ENCODE peak calls at places on chromosome 1, in five cellular contexts. One of them, this sample, is unnamed. For H3K4me1 and H3K36me3, the result is how much of the 10 kb centered on the place peaks cover.

GRCh38 chr1:25619101-25619890 is 2.7 kb downstream of the MAN1C1 start:
- DNase-seq in PC-3: peak
- DNase-seq in Caco-2: peak
- DNase-seq in transverse colon: no peak
- DNase-seq in fibroblast of lung: no peak
- DNase-seq in this sample: peak

GRCh38 chr1:169060010-169060722 is 46.3 kb upstream of the ATP1B1 start:
- DNase-seq in PC-3: peak
- DNase-seq in transverse colon: peak
- DNase-seq in fibroblast of lung: no peak
- DNase-seq in Caco-2: no peak
- DNase-seq in this sample: no peak

GRCh38 chr1:47180603-47181094 is 9.2 kb downstream of the PDZK1IP1 start:
- DNase-seq in fibroblast of lung: no peak
- DNase-seq in transverse colon: no peak
- DNase-seq in Caco-2: no peak
- DNase-seq in PC-3: no peak
- DNase-seq in this sample: peak

GRCh38 chr1:7962011-7962335 is 462 bp downstream of the PARK7 start:
- DNase-seq in Caco-2: no peak
- DNase-seq in fibroblast of lung: no peak
- DNase-seq in transverse colon: no peak
- DNase-seq in PC-3: no peak
- DNase-seq in this sample: no peak

GRCh38 chr1:61873581-61873980 is 131.3 kb downstream of the PATJ start:
- DNase-seq in PC-3: no peak
- DNase-seq in Caco-2: no peak
- DNase-seq in fibroblast of lung: no peak
- DNase-seq in transverse colon: no peak
- DNase-seq in this sample: no peak

GRCh38 chr1:156060937-156061636 is at the start of gene RAB25:
- DNase-seq in PC-3: peak
- DNase-seq in Caco-2: peak
- DNase-seq in fibroblast of lung: no peak
- DNase-seq in transverse colon: peak
- DNase-seq in this sample: no peak

GRCh38 chr1:166272851-166273250 is 106.0 kb upstream of the FAM78B start:
- DNase-seq in transverse colon: no peak
- DNase-seq in PC-3: no peak
- DNase-seq in fibroblast of lung: peak
- DNase-seq in Caco-2: no peak
- DNase-seq in this sample: no peak

GRCh38 chr1:230425252-230426061 is 675 bp downstream of the PGBD5 start:
- DNase-seq in fibroblast of lung: peak
- DNase-seq in transverse colon: no peak
- DNase-seq in Caco-2: peak
- DNase-seq in PC-3: no peak
- DNase-seq in this sample: no peak

GRCh38 chr1:3124246-3124645 is 55.2 kb downstream of the PRDM16 start:
- DNase-seq in transverse colon: no peak
- DNase-seq in PC-3: no peak
- DNase-seq in Caco-2: no peak
- DNase-seq in fibroblast of lung: no peak
- DNase-seq in this sample: no peak

GRCh38 chr1:68815632-68816031 is 318.8 kb upstream of the DEPDC1 start:
- DNase-seq in fibroblast of lung: no peak
- DNase-seq in Caco-2: no peak
- DNase-seq in transverse colon: no peak
- DNase-seq in PC-3: no peak
- DNase-seq in this sample: no peak

GRCh38 chr1:243409284-243409683 is 153.4 kb downstream of the SDCCAG8 start:
- DNase-seq in PC-3: peak
- DNase-seq in fibroblast of lung: no peak
- DNase-seq in Caco-2: peak
- DNase-seq in transverse colon: no peak
- DNase-seq in this sample: no peak

DNA sequence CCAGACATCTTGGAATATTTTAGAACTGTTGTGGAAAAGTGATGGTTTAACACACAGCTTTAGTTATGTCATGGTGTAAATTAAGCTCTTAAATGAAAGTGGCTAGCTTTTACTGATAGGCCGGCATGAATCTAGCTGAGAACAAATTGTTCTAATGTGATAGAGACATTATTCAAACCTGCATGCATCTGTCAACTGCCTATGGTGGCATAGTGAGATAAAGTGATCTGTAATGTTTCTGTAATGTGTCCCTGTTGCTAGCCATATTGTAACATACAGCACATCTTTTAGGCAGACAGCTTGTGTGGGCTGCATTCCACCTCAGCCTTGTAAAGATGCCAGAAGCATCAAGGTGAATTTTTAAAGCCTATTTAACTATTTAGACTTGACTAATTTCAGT is 16.0 kb downstream of the LRIG2 start:
- DNase-seq in Caco-2: no peak
- DNase-seq in PC-3: no peak
- DNase-seq in transverse colon: no peak
- DNase-seq in fibroblast of lung: peak
- DNase-seq in this sample: no peak
- H3K4me1 ChIP-seq in Caco-2: under half
- H3K4me1 ChIP-seq in PC-3: under half
- H3K4me1 ChIP-seq in transverse colon: under half
- H3K4me1 ChIP-seq in fibroblast of lung: under half
- H3K4me1 ChIP-seq in this sample: under half

GRCh38 chr1:15623435-15623834 is 6.2 kb downstream of the DDI2 start:
- DNase-seq in Caco-2: no peak
- DNase-seq in transverse colon: no peak
- DNase-seq in fibroblast of lung: no peak
- DNase-seq in PC-3: no peak
- DNase-seq in this sample: no peak

GRCh38 chr1:15624315-15624714 is 7.1 kb downstream of the DDI2 start:
- DNase-seq in fibroblast of lung: no peak
- DNase-seq in transverse colon: no peak
- DNase-seq in Caco-2: no peak
- DNase-seq in PC-3: no peak
- DNase-seq in this sample: no peak

GRCh38 chr1:15626269-15626668 is 9.0 kb downstream of the DDI2 start:
- DNase-seq in transverse colon: no peak
- DNase-seq in fibroblast of lung: no peak
- DNase-seq in Caco-2: no peak
- DNase-seq in PC-3: no peak
- DNase-seq in this sample: no peak

GRCh38 chr1:15627343-15627988 is 10.2 kb downstream of the DDI2 start:
- DNase-seq in fibroblast of lung: no peak
- DNase-seq in transverse colon: no peak
- DNase-seq in Caco-2: no peak
- DNase-seq in PC-3: no peak
- DNase-seq in this sample: no peak

DNA sequence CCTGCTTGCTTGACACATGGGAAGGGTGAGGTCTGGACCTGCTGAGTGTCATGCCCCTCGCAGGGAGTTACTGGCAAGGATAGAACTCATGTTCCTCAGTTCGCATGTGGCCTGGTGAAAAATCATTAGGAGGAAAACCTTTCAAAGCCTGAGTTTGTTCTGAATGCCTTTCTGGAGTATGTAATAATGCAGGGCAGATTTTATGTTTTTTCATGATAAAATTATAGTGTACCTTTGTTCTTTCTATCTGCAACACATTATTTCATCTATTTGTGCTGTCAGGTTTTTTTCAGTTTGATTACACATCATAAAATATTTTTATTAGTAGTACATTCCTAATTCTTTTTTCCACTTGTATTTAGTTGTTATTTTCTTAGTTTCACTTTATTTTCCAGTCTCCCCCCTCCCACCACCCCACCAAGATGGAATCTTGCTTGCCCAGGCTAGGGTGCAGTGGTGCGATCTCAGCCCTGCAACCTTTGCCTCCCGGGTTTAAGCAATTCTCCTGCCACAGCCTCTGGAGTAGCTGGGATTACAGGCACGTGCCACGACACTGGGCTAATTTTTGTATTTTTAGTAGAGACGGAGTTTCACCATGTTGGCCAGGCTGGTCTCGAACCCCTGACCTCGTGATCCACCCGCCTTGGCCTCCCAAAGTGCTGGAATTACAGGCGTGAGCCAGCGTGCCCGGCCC is 8.1 kb downstream of the DDI2 start:
- DNase-seq in Caco-2: no peak
- DNase-seq in transverse colon: no peak
- DNase-seq in PC-3: no peak
- DNase-seq in fibroblast of lung: no peak
- DNase-seq in this sample: no peak
- H3K36me3 ChIP-seq in Caco-2: under half
- H3K36me3 ChIP-seq in transverse colon: under half
- H3K36me3 ChIP-seq in PC-3: under half
- H3K36me3 ChIP-seq in fibroblast of lung: under half
- H3K36me3 ChIP-seq in this sample: under half

GRCh38 chr1:39113109-39113743 is 87.1 kb downstream of the NDUFS5 start:
- DNase-seq in transverse colon: no peak
- DNase-seq in PC-3: no peak
- DNase-seq in fibroblast of lung: no peak
- DNase-seq in Caco-2: no peak
- DNase-seq in this sample: no peak
- H3K4me1 ChIP-seq in transverse colon: under half
- H3K4me1 ChIP-seq in PC-3: half or more
- H3K4me1 ChIP-seq in fibroblast of lung: under half
- H3K4me1 ChIP-seq in Caco-2: under half
- H3K4me1 ChIP-seq in this sample: half or more

GRCh38 chr1:235136111-235136510 is 7.5 kb upstream of the TOMM20 start:
- DNase-seq in transverse colon: no peak
- DNase-seq in PC-3: no peak
- DNase-seq in fibroblast of lung: no peak
- DNase-seq in Caco-2: no peak
- DNase-seq in this sample: no peak
- H3K36me3 ChIP-seq in transverse colon: under half
- H3K36me3 ChIP-seq in PC-3: under half
- H3K36me3 ChIP-seq in fibroblast of lung: under half
- H3K36me3 ChIP-seq in Caco-2: under half
- H3K36me3 ChIP-seq in this sample: half or more

DNA sequence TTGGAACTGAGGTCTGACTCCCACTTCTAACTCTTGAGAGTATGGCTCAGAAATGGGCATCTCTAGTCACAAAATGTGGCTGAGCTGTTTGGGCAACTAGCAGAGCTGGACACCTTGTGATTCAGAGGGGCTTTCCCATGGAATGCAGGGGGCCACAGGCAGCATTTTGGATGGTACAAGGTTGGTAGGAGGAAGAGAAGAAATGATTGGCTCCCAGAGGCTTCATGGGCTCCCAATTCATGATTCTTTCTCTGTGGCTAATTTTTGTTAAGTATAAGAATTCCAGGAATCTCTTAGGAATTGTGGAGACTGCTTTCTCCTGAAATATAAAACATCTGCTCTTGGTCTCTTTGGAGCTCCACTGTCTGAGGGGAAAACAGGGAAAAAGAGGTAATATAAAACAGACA is 49.7 kb downstream of the PBX1 start:
- DNase-seq in PC-3: no peak
- DNase-seq in transverse colon: no peak
- DNase-seq in Caco-2: no peak
- DNase-seq in fibroblast of lung: peak
- DNase-seq in this sample: peak
- H3K4me1 ChIP-seq in PC-3: under half
- H3K4me1 ChIP-seq in transverse colon: under half
- H3K4me1 ChIP-seq in Caco-2: under half
- H3K4me1 ChIP-seq in fibroblast of lung: under half
- H3K4me1 ChIP-seq in this sample: half or more

GRCh38 chr1:211319892-211320291 is 6.7 kb upstream of the TRAF5 start:
- DNase-seq in transverse colon: no peak
- DNase-seq in Caco-2: no peak
- DNase-seq in PC-3: no peak
- DNase-seq in fibroblast of lung: no peak
- DNase-seq in this sample: no peak

GRCh38 chr1:211320980-211321379 is 5.7 kb upstream of the TRAF5 start:
- DNase-seq in PC-3: peak
- DNase-seq in fibroblast of lung: peak
- DNase-seq in Caco-2: no peak
- DNase-seq in transverse colon: no peak
- DNase-seq in this sample: no peak

GRCh38 chr1:211323156-211324063 is 3.2 kb upstream of the TRAF5 start:
- DNase-seq in PC-3: peak
- DNase-seq in Caco-2: peak
- DNase-seq in transverse colon: peak
- DNase-seq in fibroblast of lung: peak
- DNase-seq in this sample: no peak

GRCh38 chr1:211313392-211313791 is 13.2 kb upstream of the TRAF5 start:
- DNase-seq in PC-3: no peak
- DNase-seq in fibroblast of lung: no peak
- DNase-seq in Caco-2: no peak
- DNase-seq in transverse colon: no peak
- DNase-seq in this sample: no peak

DNA sequence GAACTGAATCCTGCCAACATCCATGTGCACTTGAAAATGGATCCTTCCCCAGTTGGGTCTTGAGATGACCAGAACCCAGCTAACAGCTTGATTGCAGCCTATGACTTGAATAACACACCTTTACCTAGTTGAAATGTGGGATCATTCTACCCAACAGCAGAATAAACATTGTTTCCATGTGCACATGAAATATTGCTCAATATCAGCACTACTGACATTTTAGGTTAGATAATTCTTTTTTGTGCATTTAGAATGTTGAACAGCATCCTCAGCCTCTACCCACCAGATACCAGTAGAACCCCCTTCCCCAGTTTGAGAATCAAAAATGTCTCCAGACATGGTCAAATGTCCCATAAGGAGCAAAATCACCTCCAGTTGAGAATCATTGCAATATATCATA is 7.8 kb upstream of the TRAF5 start:
- DNase-seq in PC-3: no peak
- DNase-seq in transverse colon: no peak
- DNase-seq in fibroblast of lung: no peak
- DNase-seq in Caco-2: no peak
- DNase-seq in this sample: no peak
- H3K36me3 ChIP-seq in PC-3: under half
- H3K36me3 ChIP-seq in transverse colon: under half
- H3K36me3 ChIP-seq in fibroblast of lung: under half
- H3K36me3 ChIP-seq in Caco-2: under half
- H3K36me3 ChIP-seq in this sample: under half